ENCODE peak calls at places on chromosome 13, in five cellular contexts. O is stimulated activated naive CD4-positive, alpha-beta T cell; P is dorsolateral prefrontal cortex; F is uterus; U is transverse colon. X is an unnamed sample.

GRCh38 chr13:61908906-61909305 is 493.3 kb upstream of the PCDH20 start:
- DNase-seq in U (no peak), F (no peak), O (no peak), P (no peak), X (no peak)

GRCh38 chr13:63085851-63086250 is 1670.2 kb upstream of the PCDH20 start:
- DNase-seq in F (no peak), P (no peak), U (no peak), O (no peak), X (no peak)

GRCh38 chr13:44967656-44968451 is 21.4 kb downstream of the NUFIP1 start:
- DNase-seq in F (no peak), O (no peak), P (no peak), U (no peak), X (no peak)

GRCh38 chr13:70385852-70386251 is 277.6 kb upstream of the KLHL1 start:
- DNase-seq in U (no peak), O (no peak), F (no peak), P (no peak), X (no peak)

GRCh38 chr13:18943273-18943672 is 238.4 kb downstream of the TUBA3C start:
- DNase-seq in F (no peak), U (no peak), O (no peak), P (peak; percentile 21), X (no peak)

GRCh38 chr13:26710166-26710565 is 50.4 kb downstream of the GPR12 start:
- DNase-seq in P (no peak), O (no peak), U (no peak), F (no peak), X (no peak)

GRCh38 chr13:114227528-114227927 is 7.2 kb upstream of the CDC16 start:
- DNase-seq in F (no peak), U (no peak), P (no peak), O (no peak), X (no peak)

GRCh38 chr13:44899967-44900366 is 89.3 kb downstream of the NUFIP1 start:
- DNase-seq in P (no peak), F (no peak), O (no peak), U (no peak), X (no peak)

GRCh38 chr13:21909331-21909730 is 238.5 kb downstream of the FGF9 start:
- DNase-seq in U (no peak), O (no peak), F (no peak), P (no peak), X (no peak)

GRCh38 chr13:20814224-20814910 is 40.6 kb upstream of the EEF1AKMT1 start:
- DNase-seq in P (no peak), U (peak; percentile 60), O (no peak), F (peak; percentile 89), X (no peak)

GRCh38 chr13:74246398-74246975 is 112.3 kb upstream of the KLF12 start:
- DNase-seq in F (peak; percentile 16), P (no peak), U (no peak), O (no peak), X (no peak)

GRCh38 chr13:20160346-20161274 is at the start of gene GJA3:
- DNase-seq in P (no peak), F (no peak), U (no peak), O (peak; percentile 32), X (no peak)

GRCh38 chr13:114101325-114101821 is 31.1 kb downstream of the RASA3 start:
- DNase-seq in F (peak; percentile 41), O (no peak), P (peak; percentile 33), U (peak; percentile 23), X (no peak)

GRCh38 chr13:25478186-25478585 is 106.4 kb downstream of the ATP8A2 start:
- DNase-seq in O (no peak), U (no peak), P (no peak), F (no peak), X (no peak)

GRCh38 chr13:60986301-60986700 is 429.3 kb downstream of the PCDH20 start:
- DNase-seq in F (no peak), O (no peak), P (no peak), U (no peak), X (no peak)

GRCh38 chr13:27797228-27797624 is 4.9 kb downstream of the GSX1 start:
- DNase-seq in U (no peak), F (no peak), P (no peak), O (no peak), X (no peak)

GRCh38 chr13:25910243-25910642 is 141.6 kb downstream of the SHISA2 start:
- DNase-seq in U (no peak), O (no peak), P (no peak), F (no peak), X (no peak)

GRCh38 chr13:81017525-81018152 is 676.7 kb upstream of the SPRY2 start:
- DNase-seq in F (no peak), P (no peak), O (no peak), U (no peak), X (no peak)

GRCh38 chr13:49314344-49314882 is 66.7 kb downstream of the CDADC1 start:
- DNase-seq in U (no peak), F (no peak), O (no peak), P (no peak), X (no peak)

GRCh38 chr13:44211753-44212152 is 161.9 kb upstream of the SERP2 start:
- DNase-seq in F (no peak), P (no peak), O (no peak), U (no peak), X (no peak)

GRCh38 chr13:105471683-105472082 is 1063.8 kb downstream of the EFNB2 start:
- DNase-seq in U (no peak), O (no peak), F (no peak), P (no peak), X (no peak)

GRCh38 chr13:42758515-42758914 is 22.9 kb upstream of the FAM216B start:
- DNase-seq in U (no peak), O (no peak), F (no peak), P (no peak), X (no peak)

GRCh38 chr13:85512421-85512820 is 286.8 kb downstream of the SLITRK6 start:
- DNase-seq in O (no peak), U (no peak), P (no peak), F (no peak), X (no peak)

GRCh38 chr13:32881074-32881791 is 135.0 kb upstream of the KL start:
- DNase-seq in P (no peak), U (no peak), F (peak; percentile 66), O (no peak), X (peak; percentile 56)

GRCh38 chr13:109735567-109735966 is 50.8 kb downstream of the IRS2 start:
- DNase-seq in P (no peak), F (no peak), O (no peak), U (no peak), X (no peak)

X was measured in anterior cingulate cortex.